ENCODE peak calls at places on chromosomes 7 and 10, in six cellular contexts. D is stomach; T is cerebellum; P is AG08396; W is naive thymus-derived CD8-positive, alpha-beta T cell; H is activated gamma-delta T cell treated with Interleukin-2 at 50 U/mL for 16 hours. K is an unnamed sample.

GRCh38 chr10:15738237-15738928 is 18.7 kb upstream of the ITGA8 start:
- DNase-seq in D (no peak), T (no peak), P (no peak), W (no peak), H (no peak), K (no peak)

GRCh38 chr7:4144171-4144701 is 537.9 kb upstream of the FOXK1 start:
- DNase-seq in D (no peak), T (no peak), P (no peak), W (no peak), H (no peak), K (no peak)

GRCh38 chr10:22824984-22825383 is 102.9 kb upstream of the ARMC3 start:
- DNase-seq in D (no peak), T (no peak), P (peak), W (no peak), H (no peak), K (peak)

GRCh38 chr10:92691591-92692084 is 1.9 kb downstream of the HHEX start:
- DNase-seq in D (peak), T (no peak), P (no peak), W (peak), H (no peak), K (no peak)

GRCh38 chr7:137790828-137791227 is 55.9 kb downstream of the DGKI start:
- DNase-seq in D (no peak), T (no peak), P (no peak), W (no peak), H (no peak), K (no peak)

GRCh38 chr7:150479023-150479716 is 28.7 kb downstream of the GIMAP8 start:
- DNase-seq in D (no peak), T (no peak), P (no peak), W (no peak), H (no peak), K (no peak)

GRCh38 chr7:79495544-79496272 is 42.2 kb upstream of the MAGI2 start:
- DNase-seq in D (no peak), T (no peak), P (peak), W (no peak), H (no peak), K (no peak)

GRCh38 chr10:62264702-62265436 is 3.8 kb downstream of the RTKN2 start:
- DNase-seq in D (no peak), T (no peak), P (peak), W (no peak), H (no peak), K (peak)

GRCh38 chr10:20817646-20818045 is 79.5 kb downstream of the NEBL start:
- DNase-seq in D (no peak), T (no peak), P (no peak), W (no peak), H (no peak), K (no peak)

GRCh38 chr10:86960003-86960862 is 1.8 kb downstream of the SNCG start:
- DNase-seq in D (no peak), T (no peak), P (peak), W (no peak), H (no peak), K (peak)

GRCh38 chr10:28263136-28263857 is 39.6 kb downstream of the MPP7 start:
- DNase-seq in D (peak), T (peak), P (no peak), W (no peak), H (no peak), K (no peak)

GRCh38 chr7:79709574-79710409 is 256.3 kb upstream of the MAGI2 start:
- DNase-seq in D (no peak), T (no peak), P (no peak), W (no peak), H (no peak), K (peak)

GRCh38 chr7:101708223-101708622 is 79.1 kb upstream of the MYL10 start:
- DNase-seq in D (no peak), T (no peak), P (no peak), W (no peak), H (no peak), K (no peak)

GRCh38 chr10:3438608-3439007 is 266.0 kb upstream of the PITRM1 start:
- DNase-seq in D (no peak), T (no peak), P (no peak), W (no peak), H (no peak), K (no peak)

GRCh38 chr10:61973923-61974322 is 72.4 kb downstream of the ARID5B start:
- DNase-seq in D (no peak), T (no peak), P (no peak), W (no peak), H (no peak), K (no peak)

GRCh38 chr7:142450206-142450605 is 192.3 kb upstream of the PRSS58 start:
- DNase-seq in D (no peak), T (no peak), P (no peak), W (no peak), H (no peak), K (no peak)

GRCh38 chr7:37534893-37535610 is 86.4 kb upstream of the ELMO1 start:
- DNase-seq in D (no peak), T (no peak), P (no peak), W (no peak), H (no peak), K (no peak)

GRCh38 chr10:26840938-26841732 is 19.6 kb downstream of the ABI1 start:
- DNase-seq in D (no peak), T (no peak), P (no peak), W (no peak), H (no peak), K (no peak)

GRCh38 chr10:103838851-103839512 is 16.4 kb downstream of the SH3PXD2A start:
- DNase-seq in D (no peak), T (no peak), P (no peak), W (no peak), H (no peak), K (no peak)

GRCh38 chr7:36312064-36312914 is 77.4 kb upstream of the ANLN start:
- DNase-seq in D (peak), T (no peak), P (no peak), W (no peak), H (no peak), K (no peak)

K was measured in H54.